ENCODE peak calls at places on chromosomes 4 and X, in nine cellular contexts. M, T, Y, B, R, X, S, O and Z are unnamed samples.

GRCh38 chr4:43071069-43071468 is 178.6 kb downstream of the GRXCR1 start:
- DNase-seq in M (no peak), T (no peak), Y (no peak), B (no peak), R (no peak), X (no peak), S (no peak), O (no peak), Z (no peak)

GRCh38 chr4:144615182-144615581 is 30.8 kb upstream of the HHIP start:
- DNase-seq in M (no peak), T (no peak), Y (no peak), B (no peak), R (no peak), X (no peak), S (no peak), O (no peak), Z (no peak)

GRCh38 chr4:176443117-176443516 is 123.4 kb downstream of the SPCS3 start:
- DNase-seq in M (no peak), T (peak; percentile 43), Y (peak; percentile 93), B (no peak), R (peak; percentile 89), X (no peak), S (no peak), O (peak; percentile 82), Z (no peak)

GRCh38 chr4:74675673-74676279 is 118.5 kb downstream of the BTC start:
- DNase-seq in M (peak; percentile 65), T (peak; percentile 25), Y (peak; percentile 31), B (no peak), R (peak; percentile 81), X (no peak), S (peak; percentile 59), O (no peak), Z (peak; percentile 33)

GRCh38 chr4:39256436-39256835 is 74.1 kb downstream of the WDR19 start:
- DNase-seq in M (no peak), T (no peak), Y (no peak), B (no peak), R (no peak), X (no peak), S (no peak), O (no peak), Z (no peak)

GRCh38 chr4:104860227-104861123 is 286.2 kb upstream of the TET2 start:
- DNase-seq in M (peak; percentile 45), T (peak; percentile 11), Y (peak; percentile 10), B (peak; percentile 60), R (peak; percentile 75), X (peak; percentile 35), S (peak; percentile 80), O (peak; percentile 10), Z (peak; percentile 83)

GRCh38 chrX:40143001-40143400 is 45.2 kb upstream of the BCOR start:
- DNase-seq in M (no peak), T (no peak), Y (no peak), B (no peak), R (no peak), X (no peak), S (no peak), O (no peak), Z (peak; percentile 41)

GRCh38 chr4:19693949-19694597 is 557.6 kb upstream of the SLIT2 start:
- DNase-seq in M (no peak), T (no peak), Y (no peak), B (no peak), R (no peak), X (no peak), S (peak; percentile 41), O (no peak), Z (no peak)